ENCODE peak calls at places on chromosomes 2 and 18, in seven cellular contexts. J, W, Q, D, U, K and R are unnamed samples. For H3K4me1 and H3K27me3, the result is how much of the 10 kb centered on the place peaks cover.

GRCh38 chr2:42742740-42743666 is 20.9 kb downstream of the OXER1 start:
- DNase-seq in J (no peak), W (no peak), Q (no peak), D (no peak), U (no peak), K (no peak), R (no peak)

GRCh38 chr2:95316466-95317122 is 19.4 kb downstream of the KCNIP3 start:
- DNase-seq in J (no peak), W (no peak), Q (peak), D (no peak), U (peak), K (no peak), R (no peak)

GRCh38 chr2:100242891-100243670 is 79.2 kb downstream of the LONRF2 start:
- DNase-seq in J (peak), W (peak), Q (peak), D (peak), U (peak), K (peak), R (peak)

GRCh38 chr2:18993756-18994155 is 364.7 kb downstream of the OSR1 start:
- DNase-seq in J (no peak), W (no peak), Q (no peak), D (no peak), U (no peak), K (no peak), R (no peak)

GRCh38 chr18:12307251-12307736 is 747 bp upstream of the TUBB6 start:
- DNase-seq in J (peak), W (no peak), Q (peak), D (peak), U (peak), K (no peak), R (peak)

GRCh38 chr2:69545477-69545932 is 98.0 kb downstream of the AAK1 start:
- DNase-seq in J (no peak), W (no peak), Q (no peak), D (no peak), U (no peak), K (no peak), R (no peak)

GRCh38 chr2:178756843-178757242 is 50.4 kb downstream of the TTN start:
- DNase-seq in J (no peak), W (no peak), Q (peak), D (no peak), U (peak), K (no peak), R (no peak)

GRCh38 chr2:104849036-104849551 is 4.8 kb upstream of the POU3F3 start:
- DNase-seq in J (no peak), W (no peak), Q (no peak), D (no peak), U (no peak), K (no peak), R (no peak)

GRCh38 chr2:196759378-196759706 is 40.1 kb downstream of the GTF3C3 start:
- DNase-seq in J (no peak), W (no peak), Q (no peak), D (no peak), U (no peak), K (no peak), R (no peak)

GRCh38 chr2:113138428-113139322 is 11.3 kb downstream of the IL1RN start:
- DNase-seq in J (peak), W (peak), Q (peak), D (peak), U (no peak), K (peak), R (peak)

DNA sequence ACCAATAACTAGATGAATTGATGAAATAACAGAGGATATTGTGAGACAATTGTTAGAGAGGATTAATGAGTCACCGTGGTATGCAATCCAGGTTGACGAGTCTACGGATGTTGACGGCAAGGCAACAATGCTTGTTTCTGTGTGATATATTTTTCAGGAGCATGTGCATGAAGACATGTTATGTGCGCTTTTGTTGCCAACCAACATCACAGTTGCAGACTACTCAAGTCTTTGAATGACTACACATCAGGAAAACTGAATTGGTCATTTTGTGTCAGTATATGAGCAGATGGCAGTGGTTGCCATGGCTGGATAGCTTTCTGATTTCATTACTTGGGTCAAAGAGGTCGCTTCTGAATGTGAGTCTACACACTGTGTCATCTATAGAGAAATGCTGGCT is 96.8 kb upstream of the CRACDL start:
- DNase-seq in J (no peak), W (peak), Q (peak), D (no peak), U (no peak), K (no peak), R (no peak)
- H3K4me1 ChIP-seq in J (under half), W (under half), Q (under half), D (under half), U (under half), K (under half), R (under half)

GRCh38 chr2:236158969-236159777 is 9.0 kb downstream of the GBX2 start:
- DNase-seq in J (peak), W (no peak), Q (no peak), D (no peak), U (no peak), K (no peak), R (no peak)
- H3K27me3 ChIP-seq in J (half or more), W (under half), Q (under half), D (half or more), U (under half), K (under half), R (under half)

DNA sequence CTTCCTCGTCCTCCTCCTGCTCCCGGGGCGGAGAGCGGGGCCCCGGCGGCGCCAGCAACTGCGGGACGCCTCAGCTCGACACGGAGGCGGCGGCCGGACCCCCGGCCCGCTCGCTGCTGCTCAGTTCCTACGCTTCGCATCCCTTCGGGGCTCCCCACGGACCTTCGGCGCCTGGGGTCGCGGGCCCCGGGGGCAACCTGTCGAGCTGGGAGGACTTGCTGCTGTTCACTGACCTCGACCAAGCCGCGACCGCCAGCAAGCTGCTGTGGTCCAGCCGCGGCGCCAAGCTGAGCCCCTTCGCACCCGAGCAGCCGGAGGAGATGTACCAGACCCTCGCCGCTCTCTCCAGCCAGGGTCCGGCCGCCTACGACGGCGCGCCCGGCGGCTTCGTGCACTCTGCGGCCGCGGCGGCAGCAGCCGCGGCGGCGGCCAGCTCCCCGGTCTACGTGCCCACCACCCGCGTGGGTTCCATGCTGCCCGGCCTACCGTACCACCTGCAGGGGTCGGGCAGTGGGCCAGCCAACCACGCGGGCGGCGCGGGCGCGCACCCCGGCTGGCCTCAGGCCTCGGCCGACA is 2.0 kb downstream of the GATA6 start:
- DNase-seq in J (peak), W (no peak), Q (no peak), D (no peak), U (no peak), K (no peak), R (no peak)
- TF ChIP-seq EZH2 in J (peak), W (no peak), Q (no peak), D (no peak), U (peak), K (no peak), R (peak)

GRCh38 chr18:23972416-23972815 is 42.1 kb upstream of the TTC39C start:
- DNase-seq in J (no peak), W (no peak), Q (peak), D (no peak), U (peak), K (no peak), R (no peak)
- H3K4me1 ChIP-seq in J (under half), W (under half), Q (under half), D (under half), U (under half), K (under half), R (under half)